ENCODE peak calls at places on chromosomes 12 and 14, in four cellular contexts. One of them, this sample, is unnamed.

GRCh38 chr12:107593713-107594381 is 91.8 kb upstream of the PWP1 start:
- DNase-seq in GM12878: peak
- DNase-seq in HepG2: no peak
- DNase-seq in H1: no peak
- DNase-seq in this sample: peak

GRCh38 chr14:39267592-39268112 is 33.9 kb downstream of the MIA2 start:
- DNase-seq in GM12878: no peak
- DNase-seq in HepG2: peak
- DNase-seq in H1: no peak
- DNase-seq in this sample: no peak

GRCh38 chr14:75283162-75283883 is 4.7 kb downstream of the FOS start:
- DNase-seq in GM12878: no peak
- DNase-seq in HepG2: peak
- DNase-seq in H1: no peak
- DNase-seq in this sample: peak

GRCh38 chr14:103881927-103882281 is 34.5 kb upstream of the PPP1R13B start:
- DNase-seq in GM12878: no peak
- DNase-seq in HepG2: no peak
- DNase-seq in H1: no peak
- DNase-seq in this sample: no peak

GRCh38 chr12:6444031-6444430 is 724 bp upstream of the CD27 start:
- DNase-seq in GM12878: no peak
- DNase-seq in HepG2: no peak
- DNase-seq in H1: no peak
- DNase-seq in this sample: no peak

GRCh38 chr12:129185855-129186254 is 332.6 kb downstream of the GLT1D1 start:
- DNase-seq in GM12878: no peak
- DNase-seq in HepG2: no peak
- DNase-seq in H1: no peak
- DNase-seq in this sample: no peak

GRCh38 chr12:106493531-106493930 is 89.3 kb upstream of the RFX4 start:
- DNase-seq in GM12878: no peak
- DNase-seq in HepG2: peak
- DNase-seq in H1: no peak
- DNase-seq in this sample: no peak

GRCh38 chr14:35808076-35808657 is 928 bp downstream of the RALGAPA1 start:
- DNase-seq in GM12878: no peak
- DNase-seq in HepG2: no peak
- DNase-seq in H1: no peak
- DNase-seq in this sample: peak

GRCh38 chr12:131157739-131158138 is 204.0 kb downstream of the ADGRD1 start:
- DNase-seq in GM12878: no peak
- DNase-seq in HepG2: no peak
- DNase-seq in H1: no peak
- DNase-seq in this sample: no peak

GRCh38 chr12:76450690-76451089 is 102.5 kb upstream of the BBS10 start:
- DNase-seq in GM12878: no peak
- DNase-seq in HepG2: no peak
- DNase-seq in H1: no peak
- DNase-seq in this sample: peak

GRCh38 chr14:25516838-25517237 is 466.9 kb upstream of the STXBP6 start:
- DNase-seq in GM12878: no peak
- DNase-seq in HepG2: no peak
- DNase-seq in H1: peak
- DNase-seq in this sample: no peak

GRCh38 chr12:44889162-44889561 is 13.0 kb upstream of the NELL2 start:
- DNase-seq in GM12878: no peak
- DNase-seq in HepG2: no peak
- DNase-seq in H1: no peak
- DNase-seq in this sample: peak

GRCh38 chr14:95257521-95257920 is 62.2 kb downstream of the CLMN start:
- DNase-seq in GM12878: no peak
- DNase-seq in HepG2: no peak
- DNase-seq in H1: no peak
- DNase-seq in this sample: no peak

GRCh38 chr12:44000309-44000952 is 164.6 kb downstream of the TMEM117 start:
- DNase-seq in GM12878: no peak
- DNase-seq in HepG2: peak
- DNase-seq in H1: peak
- DNase-seq in this sample: peak

GRCh38 chr12:109951751-109952150 is 44.4 kb downstream of the GIT2 start:
- DNase-seq in GM12878: no peak
- DNase-seq in HepG2: no peak
- DNase-seq in H1: no peak
- DNase-seq in this sample: no peak

GRCh38 chr14:53470351-53471043 is 317.4 kb upstream of the DDHD1 start:
- DNase-seq in GM12878: no peak
- DNase-seq in HepG2: peak
- DNase-seq in H1: no peak
- DNase-seq in this sample: no peak

GRCh38 chr12:10249690-10250455 is 37.2 kb downstream of the GABARAPL1 start:
- DNase-seq in GM12878: no peak
- DNase-seq in HepG2: no peak
- DNase-seq in H1: no peak
- DNase-seq in this sample: no peak

GRCh38 chr12:49301759-49302158 is 6.8 kb downstream of the PRPH start:
- DNase-seq in GM12878: no peak
- DNase-seq in HepG2: no peak
- DNase-seq in H1: no peak
- DNase-seq in this sample: peak

GRCh38 chr12:29546000-29546399 is 48.5 kb upstream of the OVCH1 start:
- DNase-seq in GM12878: no peak
- DNase-seq in HepG2: no peak
- DNase-seq in H1: no peak
- DNase-seq in this sample: no peak

GRCh38 chr14:88683119-88683518 is 109.6 kb downstream of the EML5 start:
- DNase-seq in GM12878: no peak
- DNase-seq in HepG2: no peak
- DNase-seq in H1: no peak
- DNase-seq in this sample: no peak

GRCh38 chr12:77767756-77768343 is 62.8 kb upstream of the NAV3 start:
- DNase-seq in GM12878: no peak
- DNase-seq in HepG2: no peak
- DNase-seq in H1: no peak
- DNase-seq in this sample: no peak

GRCh38 chr12:77777274-77777673 is 53.4 kb upstream of the NAV3 start:
- DNase-seq in GM12878: no peak
- DNase-seq in HepG2: no peak
- DNase-seq in H1: no peak
- DNase-seq in this sample: no peak

GRCh38 chr12:77767335-77767734 is 63.4 kb upstream of the NAV3 start:
- DNase-seq in GM12878: no peak
- DNase-seq in HepG2: no peak
- DNase-seq in H1: no peak
- DNase-seq in this sample: no peak

GRCh38 chr12:77768558-77768957 is 62.1 kb upstream of the NAV3 start:
- DNase-seq in GM12878: no peak
- DNase-seq in HepG2: no peak
- DNase-seq in H1: no peak
- DNase-seq in this sample: no peak

DNA sequence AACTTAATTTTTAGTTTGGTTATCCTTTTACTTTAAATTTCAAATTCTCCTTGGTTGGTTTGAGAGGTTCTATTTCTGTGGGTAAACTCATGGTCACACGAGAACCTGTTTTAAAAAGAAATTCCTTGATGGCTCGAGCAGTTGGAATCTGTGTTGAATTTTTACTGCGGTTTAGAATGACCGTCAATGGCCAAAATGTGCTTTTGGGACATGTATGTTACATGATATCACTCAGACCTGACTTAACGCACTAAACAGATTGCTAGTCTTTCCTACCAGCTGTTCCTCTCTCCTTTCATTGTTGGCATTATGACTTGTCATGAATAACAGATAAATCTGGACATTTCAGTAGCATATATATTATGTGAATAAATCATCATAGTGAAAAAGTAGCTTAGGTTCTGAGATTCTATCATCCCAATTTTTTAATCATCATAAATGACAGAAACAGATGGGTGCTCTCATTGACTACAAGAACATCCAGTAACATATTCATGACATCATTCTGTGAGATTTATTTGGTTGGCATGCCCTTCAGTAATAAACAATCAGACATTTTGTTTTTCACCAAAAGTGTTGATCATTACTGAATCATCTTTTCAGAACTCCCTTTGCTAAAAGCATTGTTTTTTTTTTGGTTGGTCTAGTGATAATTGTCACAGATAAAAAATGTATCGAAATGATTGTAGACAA is 57.9 kb upstream of the NAV3 start:
- DNase-seq in GM12878: no peak
- DNase-seq in HepG2: no peak
- DNase-seq in H1: no peak
- DNase-seq in this sample: no peak
- TF ChIP-seq KDM1A in GM12878: no peak
- TF ChIP-seq KDM1A in HepG2: no peak
- TF ChIP-seq KDM1A in H1: no peak
- TF ChIP-seq KDM1A in this sample: no peak

DNA sequence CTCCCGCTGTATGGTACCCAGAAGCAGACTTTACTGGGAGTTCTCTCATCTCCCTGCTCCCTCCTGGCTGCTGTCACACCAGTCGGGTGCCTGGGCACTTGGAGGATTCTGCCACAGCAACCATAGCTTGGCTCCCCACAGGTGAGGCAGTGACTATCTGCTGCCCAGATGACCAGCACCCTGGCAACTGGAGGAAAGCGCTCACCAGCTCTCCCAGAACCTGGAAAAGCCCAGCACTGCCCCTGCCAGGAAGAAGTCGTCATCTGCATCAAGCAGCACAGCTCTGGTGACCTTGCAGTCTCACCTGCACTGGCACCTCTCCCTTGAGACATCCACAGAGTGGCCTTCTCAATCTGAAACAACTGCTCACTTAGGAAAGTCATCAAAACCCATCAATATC is 31.9 kb upstream of the TC2N start:
- DNase-seq in GM12878: no peak
- DNase-seq in HepG2: no peak
- DNase-seq in H1: no peak
- DNase-seq in this sample: no peak
- TF ChIP-seq BRCA1 in GM12878: no peak
- TF ChIP-seq BRCA1 in HepG2: no peak
- TF ChIP-seq BRCA1 in H1: no peak
- TF ChIP-seq BRCA1 in this sample: no peak

GRCh38 chr12:57244306-57244696 is 6.7 kb downstream of the STAC3 start:
- DNase-seq in GM12878: no peak
- DNase-seq in HepG2: no peak
- DNase-seq in H1: no peak
- DNase-seq in this sample: no peak

GRCh38 chr12:57242691-57243454 is 8.1 kb downstream of the STAC3 start:
- DNase-seq in GM12878: no peak
- DNase-seq in HepG2: peak
- DNase-seq in H1: peak
- DNase-seq in this sample: peak

GRCh38 chr12:57241556-57242310 is 9.3 kb downstream of the STAC3 start:
- DNase-seq in GM12878: no peak
- DNase-seq in HepG2: no peak
- DNase-seq in H1: no peak
- DNase-seq in this sample: no peak

GRCh38 chr12:57242329-57242690 is 8.7 kb downstream of the STAC3 start:
- DNase-seq in GM12878: no peak
- DNase-seq in HepG2: no peak
- DNase-seq in H1: no peak
- DNase-seq in this sample: no peak

DNA sequence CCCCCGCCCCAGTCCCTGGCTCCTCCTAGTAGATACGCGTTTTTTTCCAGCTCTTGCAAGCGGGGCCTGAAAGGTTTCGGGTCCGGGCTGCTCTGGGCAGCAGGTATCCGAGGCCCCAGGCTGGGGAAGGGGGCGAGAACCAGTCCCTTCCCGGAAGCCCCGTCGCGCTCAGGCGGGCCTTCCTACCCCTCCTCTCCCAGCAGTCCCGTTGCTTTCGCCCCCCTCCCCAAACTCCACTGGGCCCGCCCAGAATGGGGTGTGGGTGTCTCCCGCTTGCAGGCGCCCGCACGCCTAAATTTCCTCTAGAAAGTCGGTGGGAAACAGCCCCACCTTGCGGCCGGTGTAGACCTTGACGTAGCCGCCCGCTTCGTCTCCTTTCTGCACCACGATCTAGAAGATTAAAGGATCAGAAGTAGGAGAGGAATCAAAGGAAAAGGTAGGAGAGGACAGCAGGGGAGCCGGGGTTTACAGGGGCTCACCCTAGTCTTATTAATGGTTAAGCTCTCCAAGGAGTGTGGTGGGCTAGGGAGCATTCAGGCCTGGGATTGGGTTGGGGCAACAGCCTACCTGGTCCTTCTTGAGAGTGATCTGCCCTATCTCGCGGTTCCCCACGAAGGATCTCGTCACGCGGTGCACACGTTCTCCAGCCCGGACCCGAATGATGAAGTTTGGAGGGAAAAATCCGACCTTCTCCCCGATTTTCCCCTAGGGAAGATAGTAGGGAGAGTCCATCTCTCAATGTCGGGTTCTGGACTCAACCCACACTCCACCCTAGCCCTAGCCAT is 7.3 kb downstream of the STAC3 start:
- DNase-seq in GM12878: no peak
- DNase-seq in HepG2: peak
- DNase-seq in H1: peak
- DNase-seq in this sample: peak
- TF ChIP-seq KDM1A in GM12878: no peak
- TF ChIP-seq KDM1A in HepG2: no peak
- TF ChIP-seq KDM1A in H1: no peak
- TF ChIP-seq KDM1A in this sample: no peak

DNA sequence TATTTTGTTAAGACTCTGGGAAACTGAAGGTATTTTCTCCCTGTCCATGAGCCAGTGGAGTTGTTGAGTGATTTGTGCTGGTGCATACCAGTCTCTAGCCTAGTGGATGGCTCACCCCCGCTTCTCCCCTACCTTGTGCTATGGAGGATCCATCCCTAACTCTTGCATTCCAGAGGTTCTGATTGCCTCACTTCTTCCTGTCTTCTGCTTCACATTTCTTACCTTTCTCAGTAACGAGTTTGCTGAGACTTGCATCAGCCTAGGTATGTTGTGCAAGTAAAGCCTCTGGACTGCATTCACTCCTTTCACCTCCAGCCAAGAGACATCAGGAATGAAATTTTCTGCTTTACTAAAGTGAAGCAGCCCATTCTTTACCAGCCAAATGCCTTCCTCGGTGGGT is 391.5 kb downstream of the ZFP36L1 start:
- DNase-seq in GM12878: no peak
- DNase-seq in HepG2: no peak
- DNase-seq in H1: no peak
- DNase-seq in this sample: no peak
- TF ChIP-seq BRCA1 in GM12878: no peak
- TF ChIP-seq BRCA1 in HepG2: no peak
- TF ChIP-seq BRCA1 in H1: no peak
- TF ChIP-seq BRCA1 in this sample: no peak